ENCODE peak calls at places on chromosomes 11 and 22, in nine cellular contexts. One of them, this sample, is unnamed.

GRCh38 chr11:19228956-19229355 is 11.8 kb downstream of the E2F8 start:
- DNase-seq in Peyer's patch: no peak
- DNase-seq in kidney epithelial cell: no peak
- DNase-seq in psoas muscle: no peak
- DNase-seq in A673: no peak
- DNase-seq in dorsolateral prefrontal cortex: no peak
- DNase-seq in ovary: no peak
- DNase-seq in kidney: no peak
- DNase-seq in mucosa of descending colon: no peak
- DNase-seq in this sample: no peak

GRCh38 chr11:92384316-92384715 is 159.7 kb downstream of the FAT3 start:
- DNase-seq in Peyer's patch: no peak
- DNase-seq in kidney epithelial cell: peak; percentile 23
- DNase-seq in psoas muscle: no peak
- DNase-seq in A673: no peak
- DNase-seq in dorsolateral prefrontal cortex: no peak
- DNase-seq in ovary: no peak
- DNase-seq in kidney: no peak
- DNase-seq in mucosa of descending colon: no peak
- DNase-seq in this sample: no peak

GRCh38 chr11:31812392-31813241 is 1.5 kb upstream of the PAX6 start:
- DNase-seq in Peyer's patch: no peak
- DNase-seq in kidney epithelial cell: no peak
- DNase-seq in psoas muscle: peak; percentile 53
- DNase-seq in A673: no peak
- DNase-seq in dorsolateral prefrontal cortex: no peak
- DNase-seq in ovary: no peak
- DNase-seq in kidney: peak; percentile 71
- DNase-seq in mucosa of descending colon: no peak
- DNase-seq in this sample: no peak

GRCh38 chr11:76380161-76380976 is 563 bp downstream of the THAP12 start:
- DNase-seq in Peyer's patch: peak; percentile 26
- DNase-seq in kidney epithelial cell: peak; percentile 1
- DNase-seq in psoas muscle: peak; percentile 72
- DNase-seq in A673: peak; percentile 42
- DNase-seq in dorsolateral prefrontal cortex: peak; percentile 14
- DNase-seq in ovary: no peak
- DNase-seq in kidney: no peak
- DNase-seq in mucosa of descending colon: peak; percentile 38
- DNase-seq in this sample: no peak

GRCh38 chr22:31944700-31945477 is 554 bp downstream of the YWHAH start:
- DNase-seq in Peyer's patch: peak; percentile 45
- DNase-seq in kidney epithelial cell: no peak
- DNase-seq in psoas muscle: peak; percentile 80
- DNase-seq in A673: no peak
- DNase-seq in dorsolateral prefrontal cortex: peak; percentile 34
- DNase-seq in ovary: peak; percentile 81
- DNase-seq in kidney: peak; percentile 89
- DNase-seq in mucosa of descending colon: peak; percentile 53
- DNase-seq in this sample: peak; percentile 71

GRCh38 chr11:89220684-89221339 is 43.1 kb downstream of the TYR start:
- DNase-seq in Peyer's patch: no peak
- DNase-seq in kidney epithelial cell: no peak
- DNase-seq in psoas muscle: no peak
- DNase-seq in A673: no peak
- DNase-seq in dorsolateral prefrontal cortex: no peak
- DNase-seq in ovary: no peak
- DNase-seq in kidney: no peak
- DNase-seq in mucosa of descending colon: no peak
- DNase-seq in this sample: no peak

GRCh38 chr11:17013548-17014320 is 480 bp downstream of the PLEKHA7 start:
- DNase-seq in Peyer's patch: no peak
- DNase-seq in kidney epithelial cell: no peak
- DNase-seq in psoas muscle: peak; percentile 52
- DNase-seq in A673: no peak
- DNase-seq in dorsolateral prefrontal cortex: no peak
- DNase-seq in ovary: peak; percentile 35
- DNase-seq in kidney: peak; percentile 80
- DNase-seq in mucosa of descending colon: peak; percentile 64
- DNase-seq in this sample: peak; percentile 58

GRCh38 chr22:24327827-24328226 is 57.2 kb downstream of the SPECC1L start:
- DNase-seq in Peyer's patch: no peak
- DNase-seq in kidney epithelial cell: no peak
- DNase-seq in psoas muscle: no peak
- DNase-seq in A673: peak; percentile 7
- DNase-seq in dorsolateral prefrontal cortex: no peak
- DNase-seq in ovary: no peak
- DNase-seq in kidney: no peak
- DNase-seq in mucosa of descending colon: no peak
- DNase-seq in this sample: no peak

GRCh38 chr11:76793834-76794291 is 10.7 kb downstream of the TSKU start:
- DNase-seq in Peyer's patch: no peak
- DNase-seq in kidney epithelial cell: no peak
- DNase-seq in psoas muscle: no peak
- DNase-seq in A673: no peak
- DNase-seq in dorsolateral prefrontal cortex: no peak
- DNase-seq in ovary: no peak
- DNase-seq in kidney: no peak
- DNase-seq in mucosa of descending colon: no peak
- DNase-seq in this sample: no peak

GRCh38 chr11:80700386-80700785 is 1259.6 kb upstream of the TENM4 start:
- DNase-seq in Peyer's patch: no peak
- DNase-seq in kidney epithelial cell: no peak
- DNase-seq in psoas muscle: no peak
- DNase-seq in A673: no peak
- DNase-seq in dorsolateral prefrontal cortex: no peak
- DNase-seq in ovary: no peak
- DNase-seq in kidney: no peak
- DNase-seq in mucosa of descending colon: no peak
- DNase-seq in this sample: no peak

GRCh38 chr11:88100161-88100560 is 75.1 kb downstream of the RAB38 start:
- DNase-seq in Peyer's patch: no peak
- DNase-seq in kidney epithelial cell: no peak
- DNase-seq in psoas muscle: no peak
- DNase-seq in A673: no peak
- DNase-seq in dorsolateral prefrontal cortex: no peak
- DNase-seq in ovary: no peak
- DNase-seq in kidney: no peak
- DNase-seq in mucosa of descending colon: no peak
- DNase-seq in this sample: no peak

GRCh38 chr11:70467196-70468085 is 69.1 kb downstream of the CTTN start:
- DNase-seq in Peyer's patch: peak; percentile 30
- DNase-seq in kidney epithelial cell: no peak
- DNase-seq in psoas muscle: peak; percentile 72
- DNase-seq in A673: peak; percentile 74
- DNase-seq in dorsolateral prefrontal cortex: peak; percentile 72
- DNase-seq in ovary: peak; percentile 49
- DNase-seq in kidney: no peak
- DNase-seq in mucosa of descending colon: peak; percentile 76
- DNase-seq in this sample: peak; percentile 61

GRCh38 chr11:72297828-72298227 is 53.9 kb upstream of the PHOX2A start:
- DNase-seq in Peyer's patch: no peak
- DNase-seq in kidney epithelial cell: no peak
- DNase-seq in psoas muscle: no peak
- DNase-seq in A673: no peak
- DNase-seq in dorsolateral prefrontal cortex: no peak
- DNase-seq in ovary: no peak
- DNase-seq in kidney: no peak
- DNase-seq in mucosa of descending colon: no peak
- DNase-seq in this sample: no peak

GRCh38 chr11:130909650-130910049 is 6.6 kb downstream of the SNX19 start:
- DNase-seq in Peyer's patch: no peak
- DNase-seq in kidney epithelial cell: no peak
- DNase-seq in psoas muscle: no peak
- DNase-seq in A673: peak; percentile 32
- DNase-seq in dorsolateral prefrontal cortex: no peak
- DNase-seq in ovary: no peak
- DNase-seq in kidney: no peak
- DNase-seq in mucosa of descending colon: no peak
- DNase-seq in this sample: no peak

GRCh38 chr11:20873054-20873453 is 203.7 kb downstream of the NELL1 start:
- DNase-seq in Peyer's patch: no peak
- DNase-seq in kidney epithelial cell: no peak
- DNase-seq in psoas muscle: no peak
- DNase-seq in A673: peak; percentile 58
- DNase-seq in dorsolateral prefrontal cortex: no peak
- DNase-seq in ovary: no peak
- DNase-seq in kidney: no peak
- DNase-seq in mucosa of descending colon: peak; percentile 20
- DNase-seq in this sample: no peak

GRCh38 chr11:4049006-4049405 is 45.6 kb upstream of the RRM1 start:
- DNase-seq in Peyer's patch: no peak
- DNase-seq in kidney epithelial cell: no peak
- DNase-seq in psoas muscle: no peak
- DNase-seq in A673: no peak
- DNase-seq in dorsolateral prefrontal cortex: no peak
- DNase-seq in ovary: no peak
- DNase-seq in kidney: no peak
- DNase-seq in mucosa of descending colon: no peak
- DNase-seq in this sample: no peak

GRCh38 chr11:120625565-120625964 is 114.0 kb downstream of the GRIK4 start:
- DNase-seq in Peyer's patch: no peak
- DNase-seq in kidney epithelial cell: no peak
- DNase-seq in psoas muscle: no peak
- DNase-seq in A673: no peak
- DNase-seq in dorsolateral prefrontal cortex: no peak
- DNase-seq in ovary: no peak
- DNase-seq in kidney: no peak
- DNase-seq in mucosa of descending colon: no peak
- DNase-seq in this sample: no peak

GRCh38 chr11:7494086-7494775 is 8.9 kb downstream of the OLFML1 start:
- DNase-seq in Peyer's patch: no peak
- DNase-seq in kidney epithelial cell: no peak
- DNase-seq in psoas muscle: no peak
- DNase-seq in A673: no peak
- DNase-seq in dorsolateral prefrontal cortex: no peak
- DNase-seq in ovary: no peak
- DNase-seq in kidney: no peak
- DNase-seq in mucosa of descending colon: no peak
- DNase-seq in this sample: no peak

GRCh38 chr22:50057868-50058311 is at the start of gene TTLL8:
- DNase-seq in Peyer's patch: no peak
- DNase-seq in kidney epithelial cell: no peak
- DNase-seq in psoas muscle: no peak
- DNase-seq in A673: no peak
- DNase-seq in dorsolateral prefrontal cortex: no peak
- DNase-seq in ovary: no peak
- DNase-seq in kidney: peak; percentile 63
- DNase-seq in mucosa of descending colon: no peak
- DNase-seq in this sample: no peak

GRCh38 chr11:12674936-12675696 is 895 bp downstream of the TEAD1 start:
- DNase-seq in Peyer's patch: no peak
- DNase-seq in kidney epithelial cell: no peak
- DNase-seq in psoas muscle: peak; percentile 65
- DNase-seq in A673: peak; percentile 67
- DNase-seq in dorsolateral prefrontal cortex: peak; percentile 37
- DNase-seq in ovary: peak; percentile 66
- DNase-seq in kidney: peak; percentile 79
- DNase-seq in mucosa of descending colon: peak; percentile 51
- DNase-seq in this sample: no peak

GRCh38 chr11:25953015-25953414 is 378.9 kb upstream of the ANO3 start:
- DNase-seq in Peyer's patch: no peak
- DNase-seq in kidney epithelial cell: no peak
- DNase-seq in psoas muscle: no peak
- DNase-seq in A673: no peak
- DNase-seq in dorsolateral prefrontal cortex: no peak
- DNase-seq in ovary: no peak
- DNase-seq in kidney: no peak
- DNase-seq in mucosa of descending colon: no peak
- DNase-seq in this sample: no peak

GRCh38 chr11:115330693-115331482 is 173.3 kb downstream of the CADM1 start:
- DNase-seq in Peyer's patch: no peak
- DNase-seq in kidney epithelial cell: no peak
- DNase-seq in psoas muscle: no peak
- DNase-seq in A673: no peak
- DNase-seq in dorsolateral prefrontal cortex: no peak
- DNase-seq in ovary: no peak
- DNase-seq in kidney: no peak
- DNase-seq in mucosa of descending colon: no peak
- DNase-seq in this sample: no peak

DNA sequence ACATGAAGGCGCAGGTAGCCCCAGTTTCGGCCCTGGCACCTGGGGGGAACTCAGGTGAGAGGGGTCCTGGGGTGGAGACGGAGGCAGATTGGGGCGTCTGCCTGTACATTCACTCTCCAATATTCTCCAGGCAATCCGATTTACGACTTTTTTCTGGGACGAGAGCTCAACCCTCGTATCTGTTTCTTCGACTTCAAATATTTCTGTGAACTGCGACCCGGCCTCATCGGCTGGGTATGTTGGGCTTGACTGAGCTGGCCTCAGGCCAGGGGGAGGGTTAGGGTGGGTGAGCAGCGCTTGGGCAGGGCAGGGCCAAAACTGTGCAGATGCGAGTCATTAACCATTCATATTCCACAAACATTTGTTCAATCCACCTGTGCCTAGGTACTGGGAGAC is 1.7 kb downstream of the TM7SF2 start:
- DNase-seq in Peyer's patch: no peak
- DNase-seq in kidney epithelial cell: no peak
- DNase-seq in psoas muscle: no peak
- DNase-seq in A673: no peak
- DNase-seq in dorsolateral prefrontal cortex: no peak
- DNase-seq in ovary: peak; percentile 55
- DNase-seq in kidney: peak; percentile 86
- DNase-seq in mucosa of descending colon: no peak
- DNase-seq in this sample: no peak
- H3K4me3 ChIP-seq in Peyer's patch: peak overlapping the region; percentile 58
- H3K4me3 ChIP-seq in kidney epithelial cell: peak overlapping the region; percentile 69
- H3K4me3 ChIP-seq in psoas muscle: peak overlapping the region; percentile 73
- H3K4me3 ChIP-seq in A673: peak overlapping the region; percentile 80
- H3K4me3 ChIP-seq in dorsolateral prefrontal cortex: peak overlapping the region; percentile 71
- H3K4me3 ChIP-seq in ovary: peak overlapping the region; percentile 51
- H3K4me3 ChIP-seq in kidney: no peak overlapping the region
- H3K4me3 ChIP-seq in mucosa of descending colon: no peak overlapping the region
- H3K4me3 ChIP-seq in this sample: no peak overlapping the region

GRCh38 chr11:74683279-74683871 is 47.9 kb downstream of the CHRDL2 start:
- DNase-seq in Peyer's patch: no peak
- DNase-seq in kidney epithelial cell: no peak
- DNase-seq in psoas muscle: peak; percentile 61
- DNase-seq in A673: peak; percentile 39
- DNase-seq in dorsolateral prefrontal cortex: peak; percentile 53
- DNase-seq in ovary: peak; percentile 66
- DNase-seq in kidney: peak; percentile 79
- DNase-seq in mucosa of descending colon: peak; percentile 6
- DNase-seq in this sample: no peak
- TF ChIP-seq CTCF in Peyer's patch: no peak
- TF ChIP-seq CTCF in kidney epithelial cell: peak; percentile 41
- TF ChIP-seq CTCF in psoas muscle: peak; percentile 51
- TF ChIP-seq CTCF in A673: peak; percentile 61
- TF ChIP-seq CTCF in dorsolateral prefrontal cortex: peak; percentile 75
- TF ChIP-seq CTCF in ovary: peak; percentile 61
- TF ChIP-seq CTCF in kidney: peak; percentile 30
- TF ChIP-seq CTCF in mucosa of descending colon: no peak
- TF ChIP-seq CTCF in this sample: peak; percentile 47

GRCh38 chr22:48071305-48071704 is 1308.9 kb downstream of the TBC1D22A start:
- DNase-seq in Peyer's patch: no peak
- DNase-seq in kidney epithelial cell: no peak
- DNase-seq in psoas muscle: no peak
- DNase-seq in A673: no peak
- DNase-seq in dorsolateral prefrontal cortex: no peak
- DNase-seq in ovary: no peak
- DNase-seq in kidney: no peak
- DNase-seq in mucosa of descending colon: no peak
- DNase-seq in this sample: no peak
- H3K4me3 ChIP-seq in Peyer's patch: no peak overlapping the region
- H3K4me3 ChIP-seq in kidney epithelial cell: no peak overlapping the region
- H3K4me3 ChIP-seq in psoas muscle: no peak overlapping the region
- H3K4me3 ChIP-seq in A673: no peak overlapping the region
- H3K4me3 ChIP-seq in dorsolateral prefrontal cortex: no peak overlapping the region
- H3K4me3 ChIP-seq in ovary: no peak overlapping the region
- H3K4me3 ChIP-seq in kidney: no peak overlapping the region
- H3K4me3 ChIP-seq in mucosa of descending colon: no peak overlapping the region
- H3K4me3 ChIP-seq in this sample: no peak overlapping the region

GRCh38 chr11:103257360-103257759 is 148.1 kb downstream of the DYNC2H1 start:
- DNase-seq in Peyer's patch: no peak
- DNase-seq in kidney epithelial cell: no peak
- DNase-seq in psoas muscle: no peak
- DNase-seq in A673: peak; percentile 46
- DNase-seq in dorsolateral prefrontal cortex: no peak
- DNase-seq in ovary: no peak
- DNase-seq in kidney: no peak
- DNase-seq in mucosa of descending colon: no peak
- DNase-seq in this sample: no peak
- TF ChIP-seq CTCF in Peyer's patch: no peak
- TF ChIP-seq CTCF in kidney epithelial cell: peak; percentile 39
- TF ChIP-seq CTCF in psoas muscle: peak; percentile 9
- TF ChIP-seq CTCF in A673: peak; percentile 40
- TF ChIP-seq CTCF in dorsolateral prefrontal cortex: no peak
- TF ChIP-seq CTCF in ovary: no peak
- TF ChIP-seq CTCF in kidney: peak; percentile 21
- TF ChIP-seq CTCF in mucosa of descending colon: no peak
- TF ChIP-seq CTCF in this sample: no peak